ENCODE peak calls at places on chromosome 5, in five cellular contexts. Q is stimulated activated CD8-positive, alpha-beta memory T cell treated with anti-CD3 and anti-CD28 coated beads, Interleukin-15, amount 100 ng/mL, for 4 hours; B is NCI-H1092 treated with DMSO at 0.1 percent for 48 hours; A is AG04450; Z is stimulated activated CD4-positive, alpha-beta T cell treated with anti-CD3 and anti-CD28 coated beads, TNF-alpha, amount 100 ng/mL, for 24 hours. D is an unnamed sample.

GRCh38 chr5:150154618-150155134 is 969 bp downstream of the PDGFRB start:
- DNase-seq in Z (no peak), B (no peak), Q (no peak), A (no peak), D (no peak)

GRCh38 chr5:10885026-10885425 is 124.0 kb upstream of the DAP start:
- DNase-seq in Q (no peak), A (peak; percentile 46), B (no peak), Z (no peak), D (peak; percentile 69)

GRCh38 chr5:144335561-144335960 is 164.9 kb downstream of the KCTD16 start:
- DNase-seq in Q (no peak), A (no peak), B (peak; percentile 79), Z (no peak), D (no peak)

GRCh38 chr5:38574009-38574408 is 17.6 kb upstream of the LIFR start:
- DNase-seq in Z (no peak), B (no peak), Q (no peak), A (no peak), D (no peak)

GRCh38 chr5:58924306-58924705 is 341.4 kb downstream of the RAB3C start:
- DNase-seq in Q (no peak), B (no peak), Z (no peak), A (no peak), D (no peak)

GRCh38 chr5:54229041-54229780 is 81.2 kb downstream of the ARL15 start:
- DNase-seq in B (peak; percentile 32), A (peak; percentile 10), Q (peak; percentile 28), Z (peak; percentile 48), D (peak; percentile 61)

GRCh38 chr5:35884789-35885172 is 28.1 kb downstream of the IL7R start:
- DNase-seq in B (no peak), Z (no peak), Q (no peak), A (no peak), D (no peak)

GRCh38 chr5:16492398-16493175 is 27.0 kb upstream of the ZNF622 start:
- DNase-seq in A (peak; percentile 6), Q (no peak), Z (no peak), B (no peak), D (no peak)

GRCh38 chr5:139660105-139660915 is 12.2 kb downstream of the CXXC5 start:
- DNase-seq in Q (no peak), Z (no peak), A (no peak), B (no peak), D (peak; percentile 59)

GRCh38 chr5:44952376-44952775 is 143.6 kb downstream of the MRPS30 start:
- DNase-seq in Q (no peak), A (no peak), B (peak; percentile 28), Z (no peak), D (peak; percentile 29)

GRCh38 chr5:150149618-150150017 is 6.0 kb downstream of the PDGFRB start:
- DNase-seq in Z (no peak), Q (no peak), A (no peak), B (no peak), D (no peak)

GRCh38 chr5:147407094-147407681 is 102.7 kb downstream of the DPYSL3 start:
- DNase-seq in B (no peak), Q (no peak), A (no peak), Z (no peak), D (no peak)

GRCh38 chr5:151147033-151147432 is 10.5 kb downstream of the ANXA6 start:
- DNase-seq in Z (no peak), A (no peak), B (no peak), Q (no peak), D (no peak)

GRCh38 chr5:103436661-103437060 is 125.9 kb downstream of the NUDT12 start:
- DNase-seq in Z (no peak), A (no peak), B (no peak), Q (no peak), D (no peak)

GRCh38 chr5:99104538-99105132 is 175.8 kb upstream of the CHD1 start:
- DNase-seq in B (peak; percentile 48), Z (no peak), A (peak; percentile 2), Q (no peak), D (peak; percentile 31)

GRCh38 chr5:132049559-132049958 is 10.9 kb upstream of the IL3 start:
- DNase-seq in A (no peak), Q (no peak), B (no peak), Z (no peak), D (no peak)

GRCh38 chr5:137361275-137361674 is 137.9 kb downstream of the SPOCK1 start:
- DNase-seq in Q (no peak), B (no peak), Z (no peak), A (no peak), D (no peak)

GRCh38 chr5:163846512-163846911 is 341.1 kb downstream of the MAT2B start:
- DNase-seq in A (peak; percentile 44), Z (no peak), B (no peak), Q (no peak), D (no peak)

GRCh38 chr5:127936439-127936972 is 147.1 kb upstream of the SLC12A2 start:
- DNase-seq in B (no peak), A (no peak), Z (no peak), Q (peak; percentile 4), D (no peak)

GRCh38 chr5:141779642-141780041 is 97.6 kb upstream of the ARAP3 start:
- DNase-seq in Z (no peak), Q (no peak), A (no peak), B (no peak), D (no peak)

GRCh38 chr5:127450046-127450445 is 67.4 kb upstream of the PRRC1 start:
- DNase-seq in B (no peak), Q (no peak), A (no peak), Z (no peak), D (no peak)

GRCh38 chr5:93378073-93378472 is 202.9 kb downstream of the NR2F1-AS1 start:
- DNase-seq in Z (no peak), A (peak; percentile 55), Q (no peak), B (no peak), D (no peak)

GRCh38 chr5:123512631-123513461 is 869 bp downstream of the CSNK1G3 start:
- DNase-seq in A (no peak), Q (peak; percentile 7), B (no peak), Z (peak; percentile 1), D (peak; percentile 8)

GRCh38 chr5:179679014-179679674 is 1.7 kb downstream of the CBY3 start:
- DNase-seq in B (peak; percentile 52), Z (peak; percentile 22), Q (peak; percentile 46), A (no peak), D (no peak)

GRCh38 chr5:40223884-40224402 is 455.8 kb upstream of the PTGER4 start:
- DNase-seq in Z (peak; percentile 2), B (no peak), A (peak; percentile 81), Q (no peak), D (peak; percentile 53)

GRCh38 chr5:155485344-155485743 is 471.8 kb downstream of the KIF4B start:
- DNase-seq in Z (no peak), Q (no peak), A (no peak), B (no peak), D (no peak)

GRCh38 chr5:172179032-172179989 is 8.7 kb downstream of the STK10 start:
- DNase-seq in A (no peak), Q (no peak), Z (no peak), B (no peak), D (peak; percentile 57)

GRCh38 chr5:147534172-147534951 is 24.5 kb upstream of the DPYSL3 start:
- DNase-seq in Q (no peak), A (no peak), B (no peak), Z (no peak), D (no peak)

GRCh38 chr5:2330731-2331130 is 420.7 kb downstream of the IRX2 start:
- DNase-seq in Z (no peak), Q (no peak), B (no peak), A (no peak), D (no peak)

GRCh38 chr5:111171-111570 is 19.2 kb downstream of the PLEKHG4B start:
- DNase-seq in A (no peak), B (no peak), Q (no peak), Z (no peak), D (no peak)

GRCh38 chr5:65125681-65126080 is 356.0 kb downstream of the ADAMTS6 start:
- DNase-seq in Q (no peak), Z (no peak), A (no peak), B (peak; percentile 70), D (no peak)

D was measured in HTR-8/SVneo.